ENCODE peak calls at places on chromosomes 6 and 20, in ten cellular contexts. G is SW 1271; A is AG04450; F is stromal cell of bone marrow; Q is heart right ventricle; B is adipocyte; L is stimulated activated CD4-positive, alpha-beta T cell treated with anti-CD3 and anti-CD28 coated beads, Interleukin-4, amount 100 ng/mL, for 1 hour; Y is cardiac fibroblast; N is glutamatergic neuron; Z is AG08396. R is an unnamed sample.

GRCh38 chr6:87257565-87257964 is 64.8 kb upstream of the SMIM8 start:
- DNase-seq in G (no peak), F (no peak), N (no peak), Z (no peak), B (no peak), Y (no peak), Q (no peak), L (no peak), A (no peak), R (no peak)

GRCh38 chr20:5349448-5349847 is 32.7 kb upstream of the PROKR2 start:
- DNase-seq in Y (no peak), A (no peak), F (no peak), B (no peak), Q (no peak), G (no peak), Z (no peak), L (no peak), N (no peak), R (no peak)

GRCh38 chr6:43173496-43174262 is 2.6 kb downstream of the SRF start:
- DNase-seq in F (no peak), N (no peak), B (no peak), Z (no peak), Q (no peak), A (no peak), Y (no peak), L (no peak), G (no peak), R (peak; percentile 28)

GRCh38 chr20:47351643-47352331 is 4.7 kb downstream of the ZMYND8 start:
- DNase-seq in F (no peak), L (no peak), N (no peak), Z (no peak), G (no peak), B (peak; percentile 38), A (no peak), Q (no peak), Y (no peak), R (no peak)

GRCh38 chr20:61535091-61535490 is 283.0 kb downstream of the CDH4 start:
- DNase-seq in A (no peak), Z (no peak), Q (no peak), G (no peak), L (no peak), N (no peak), B (no peak), Y (no peak), F (no peak), R (no peak)

GRCh38 chr20:4666001-4666470 is 55.7 kb upstream of the PRND start:
- DNase-seq in Z (no peak), L (peak; percentile 39), G (peak; percentile 70), Y (peak; percentile 42), Q (no peak), A (no peak), F (peak; percentile 18), N (no peak), B (peak; percentile 74), R (peak; percentile 26)

GRCh38 chr6:81126150-81126549 is 626.3 kb downstream of the TENT5A start:
- DNase-seq in Y (no peak), A (no peak), G (no peak), Z (no peak), L (no peak), N (no peak), F (peak; percentile 16), Q (no peak), B (peak; percentile 21), R (no peak)

GRCh38 chr6:53287336-53288225 is 61.2 kb downstream of the ELOVL5 start:
- DNase-seq in Y (peak; percentile 62), F (no peak), L (no peak), G (no peak), N (peak; percentile 22), B (peak; percentile 47), Z (no peak), A (no peak), Q (no peak), R (no peak)

GRCh38 chr6:80316655-80317332 is 210.3 kb downstream of the BCKDHB start:
- DNase-seq in F (no peak), Z (no peak), G (no peak), L (no peak), Y (no peak), Q (no peak), B (peak; percentile 17), N (no peak), A (no peak), R (no peak)

GRCh38 chr20:61736751-61737310 is 328.9 kb downstream of the TAF4 start:
- DNase-seq in N (no peak), A (no peak), Q (no peak), L (no peak), G (no peak), Y (no peak), Z (no peak), B (no peak), F (no peak), R (no peak)

GRCh38 chr6:30889921-30890645 is 5.8 kb downstream of the DDR1 start:
- DNase-seq in L (no peak), Y (no peak), G (no peak), A (no peak), B (no peak), F (no peak), N (no peak), Z (no peak), Q (no peak), R (no peak)

GRCh38 chr6:137998461-137999019 is 108.7 kb downstream of the PERP start:
- DNase-seq in B (no peak), Q (no peak), A (no peak), Z (no peak), L (no peak), N (no peak), G (no peak), F (no peak), Y (no peak), R (no peak)

GRCh38 chr6:47571488-47571887 is 93.9 kb downstream of the CD2AP start:
- DNase-seq in N (no peak), G (no peak), Q (no peak), L (no peak), B (peak; percentile 25), Z (no peak), Y (no peak), A (no peak), F (no peak), R (no peak)

GRCh38 chr6:6494677-6495076 is 93.8 kb upstream of the LY86 start:
- DNase-seq in N (peak; percentile 69), F (no peak), A (no peak), L (no peak), Q (peak; percentile 56), G (no peak), Z (no peak), Y (no peak), B (no peak), R (peak; percentile 41)

GRCh38 chr6:124517339-124517738 is 444.9 kb upstream of the RNF217 start:
- DNase-seq in F (no peak), Y (no peak), Q (no peak), N (no peak), A (no peak), B (no peak), L (no peak), Z (no peak), G (no peak), R (no peak)

GRCh38 chr6:27290065-27290849 is 21.8 kb downstream of the POM121L2 start:
- DNase-seq in G (no peak), Q (no peak), A (no peak), F (no peak), Y (no peak), Z (no peak), B (peak; percentile 36), L (no peak), N (no peak), R (no peak)

GRCh38 chr20:23061713-23062561 is 12.5 kb upstream of the THBD start:
- DNase-seq in N (no peak), A (peak; percentile 21), L (no peak), Y (peak; percentile 90), Q (peak; percentile 44), G (no peak), B (peak; percentile 82), Z (peak; percentile 76), F (peak; percentile 70), R (no peak)